ENCODE peak calls at places on chromosome 21, in nine cellular contexts. U, D, X, T, W, R, C, L and F are unnamed samples.

GRCh38 chr21:38478782-38479181 is 19.5 kb downstream of the ERG start:
- DNase-seq in X (no peak), C (peak; percentile 73), W (no peak), R (no peak), U (peak; percentile 73), D (no peak), L (no peak), T (no peak), F (no peak)

GRCh38 chr21:38831526-38832467 is 26.1 kb downstream of the ETS2 start:
- DNase-seq in L (peak; percentile 71), X (no peak), W (no peak), R (no peak), C (peak; percentile 99), U (peak; percentile 100), D (peak; percentile 95), T (peak; percentile 48), F (peak; percentile 18)

GRCh38 chr21:38774586-38775285 is 31.0 kb upstream of the ETS2 start:
- DNase-seq in D (no peak), T (no peak), U (no peak), W (no peak), L (no peak), R (no peak), C (no peak), X (no peak), F (no peak)

GRCh38 chr21:35051287-35051818 is 2.3 kb upstream of the RUNX1 start:
- DNase-seq in D (peak; percentile 31), U (peak; percentile 91), X (peak; percentile 59), T (peak; percentile 83), R (peak; percentile 70), W (peak; percentile 42), L (peak; percentile 83), C (peak; percentile 90), F (peak; percentile 72)

GRCh38 chr21:39538453-39539042 is 74.2 kb upstream of the B3GALT5 start:
- DNase-seq in D (no peak), L (no peak), R (no peak), W (no peak), U (no peak), T (no peak), X (no peak), C (no peak), F (no peak)

GRCh38 chr21:33828577-33828976 is 87.0 kb downstream of the ATP5PO start:
- DNase-seq in R (no peak), D (no peak), U (no peak), C (no peak), W (no peak), T (no peak), L (no peak), X (no peak), F (no peak)

GRCh38 chr21:41606706-41607105 is 98.7 kb upstream of the TMPRSS2 start:
- DNase-seq in L (no peak), D (no peak), C (no peak), U (no peak), X (no peak), R (no peak), T (no peak), W (no peak), F (no peak)

GRCh38 chr21:39373634-39374033 is 24.7 kb upstream of the HMGN1 start:
- DNase-seq in C (peak; percentile 50), T (no peak), D (no peak), W (no peak), X (no peak), R (no peak), L (no peak), U (peak; percentile 53), F (peak; percentile 36)

GRCh38 chr21:33975548-33976081 is 60.0 kb upstream of the ATP5PO start:
- DNase-seq in W (no peak), T (no peak), L (no peak), D (no peak), C (peak; percentile 79), X (no peak), U (no peak), R (no peak), F (no peak)

GRCh38 chr21:33640697-33641338 is 723 bp downstream of the CRYZL1 start:
- DNase-seq in R (no peak), T (no peak), X (no peak), L (no peak), C (peak; percentile 53), U (peak; percentile 31), D (peak; percentile 19), W (no peak), F (no peak)

GRCh38 chr21:46556802-46557201 is 48.1 kb downstream of the S100B start:
- DNase-seq in C (no peak), L (no peak), D (no peak), X (no peak), R (no peak), W (no peak), U (no peak), T (no peak), F (no peak)

GRCh38 chr21:34881421-34881820 is 167.7 kb downstream of the RUNX1 start:
- DNase-seq in C (peak; percentile 65), W (no peak), T (no peak), U (peak; percentile 74), R (no peak), X (no peak), D (no peak), L (no peak), F (no peak)

GRCh38 chr21:39132248-39132647 is 51.0 kb downstream of the PSMG1 start:
- DNase-seq in C (no peak), U (no peak), X (no peak), W (no peak), T (no peak), D (no peak), R (no peak), L (no peak), F (no peak)

GRCh38 chr21:41775152-41775472 is 8.3 kb upstream of the RIPK4 start:
- DNase-seq in U (no peak), L (no peak), T (no peak), C (no peak), D (no peak), X (no peak), R (no peak), W (no peak), F (no peak)

GRCh38 chr21:39125752-39126485 is 57.3 kb downstream of the PSMG1 start:
- DNase-seq in C (peak; percentile 84), T (no peak), D (peak; percentile 68), U (peak; percentile 86), R (peak; percentile 85), X (peak; percentile 37), W (no peak), L (peak; percentile 67), F (peak; percentile 68)

GRCh38 chr21:31343680-31344480 is at the start of gene TIAM1:
- DNase-seq in U (peak; percentile 51), L (peak; percentile 43), W (no peak), C (peak; percentile 58), T (peak; percentile 68), X (peak; percentile 42), D (no peak), R (peak; percentile 51), F (no peak)
- H3K4me3 ChIP-seq in U (peak within 1 kb of the TSS; percentile 52), L (peak within 1 kb of the TSS; percentile 55), W (peak within 1 kb of the TSS; percentile 51), C (peak within 1 kb of the TSS; percentile 62), T (peak within 1 kb of the TSS; percentile 63), X (peak within 1 kb of the TSS; percentile 86), D (no peak within 1 kb of the TSS), R (peak within 1 kb of the TSS; percentile 72), F (no peak within 1 kb of the TSS)

GRCh38 chr21:26148071-26148470 is 22.5 kb downstream of the APP start:
- DNase-seq in D (no peak), W (no peak), T (no peak), C (peak; percentile 40), L (no peak), X (peak; percentile 73), R (peak; percentile 77), U (no peak), F (peak; percentile 64)
- H3K4me3 ChIP-seq in D (no peak overlapping the region), W (no peak overlapping the region), T (no peak overlapping the region), C (no peak overlapping the region), L (no peak overlapping the region), X (no peak overlapping the region), R (no peak overlapping the region), U (no peak overlapping the region), F (peak overlapping the region; percentile 17)

GRCh38 chr21:42782723-42783247 is 96.6 kb downstream of the WDR4 start:
- DNase-seq in X (no peak), T (no peak), C (no peak), U (no peak), W (no peak), L (no peak), R (no peak), D (no peak), F (no peak)

GRCh38 chr21:42784276-42784675 is 95.1 kb downstream of the WDR4 start:
- DNase-seq in U (no peak), D (peak; percentile 45), R (no peak), W (no peak), X (no peak), L (peak; percentile 60), T (no peak), C (no peak), F (no peak)

GRCh38 chr21:42781981-42782722 is 97.2 kb downstream of the WDR4 start:
- DNase-seq in T (no peak), D (no peak), R (peak; percentile 32), L (no peak), U (no peak), X (no peak), W (no peak), C (no peak), F (peak; percentile 13)

GRCh38 chr21:42779431-42779861 is 99.9 kb downstream of the WDR4 start:
- DNase-seq in X (no peak), W (no peak), U (no peak), T (no peak), L (no peak), C (no peak), D (no peak), R (no peak), F (no peak)

GRCh38 chr21:42781150-42781980 is 98.0 kb downstream of the WDR4 start:
- DNase-seq in W (no peak), C (peak; percentile 43), T (no peak), R (no peak), X (no peak), D (no peak), L (peak; percentile 29), U (peak; percentile 21), F (peak; percentile 40)
- H3K4me3 ChIP-seq in W (no peak overlapping the region), C (peak overlapping the region; percentile 18), T (peak overlapping the region; percentile 54), R (peak overlapping the region; percentile 16), X (peak overlapping the region; percentile 69), D (peak overlapping the region; percentile 18), L (peak overlapping the region; percentile 35), U (peak overlapping the region; percentile 27), F (no peak overlapping the region)

GRCh38 chr21:45304945-45305344 is 17.2 kb upstream of the POFUT2 start:
- DNase-seq in T (peak; percentile 16), L (no peak), X (no peak), C (no peak), W (no peak), U (no peak), D (no peak), R (no peak), F (no peak)

GRCh38 chr21:45306832-45307571 is 19.3 kb upstream of the POFUT2 start:
- DNase-seq in W (no peak), X (no peak), D (peak; percentile 87), R (no peak), T (peak; percentile 86), C (peak; percentile 91), U (peak; percentile 96), L (peak; percentile 89), F (no peak)

GRCh38 chr21:45305831-45306230 is 18.1 kb upstream of the POFUT2 start:
- DNase-seq in U (no peak), X (no peak), T (peak; percentile 7), L (no peak), R (no peak), W (no peak), C (no peak), D (no peak), F (no peak)

GRCh38 chr21:45308211-45309068 is 20.7 kb upstream of the POFUT2 start:
- DNase-seq in D (no peak), C (peak; percentile 97), W (no peak), L (no peak), X (no peak), R (no peak), T (peak; percentile 32), U (peak; percentile 98), F (no peak)

GRCh38 chr21:45306453-45306831 is 18.7 kb upstream of the POFUT2 start:
- DNase-seq in X (no peak), T (no peak), R (no peak), D (no peak), U (no peak), C (no peak), W (no peak), L (no peak), F (no peak)
- H3K4me3 ChIP-seq in X (no peak overlapping the region), T (peak overlapping the region; percentile 27), R (no peak overlapping the region), D (no peak overlapping the region), U (no peak overlapping the region), C (no peak overlapping the region), W (no peak overlapping the region), L (no peak overlapping the region), F (no peak overlapping the region)